ENCODE peak calls at places on chromosomes 16 and 17, in seven cellular contexts. Y, F, S, P, J, V and Z are unnamed samples.

GRCh38 chr16:54152362-54153239 is 134.0 kb downstream of the IRX3 start:
- DNase-seq in Y (no peak), F (no peak), S (no peak), P (no peak), J (no peak), V (no peak), Z (no peak)

GRCh38 chr17:81052199-81052997 is 17.4 kb downstream of the BAIAP2 start:
- DNase-seq in Y (no peak), F (no peak), S (no peak), P (no peak), J (no peak), V (no peak), Z (no peak)

GRCh38 chr16:80948886-80949502 is 57.7 kb downstream of the CMC2 start:
- DNase-seq in Y (no peak), F (peak; percentile 61), S (peak; percentile 57), P (peak; percentile 22), J (peak; percentile 28), V (peak; percentile 9), Z (peak; percentile 61)

GRCh38 chr17:13027246-13027645 is 9.4 kb upstream of the ELAC2 start:
- DNase-seq in Y (no peak), F (peak; percentile 25), S (no peak), P (no peak), J (no peak), V (no peak), Z (no peak)

GRCh38 chr17:37731056-37731455 is 13.8 kb downstream of the HNF1B start:
- DNase-seq in Y (no peak), F (no peak), S (no peak), P (no peak), J (no peak), V (no peak), Z (no peak)

GRCh38 chr16:68362952-68363846 is 52.4 kb downstream of the PRMT7 start:
- DNase-seq in Y (no peak), F (no peak), S (no peak), P (no peak), J (no peak), V (no peak), Z (no peak)

GRCh38 chr17:835263-835662 is 53.1 kb downstream of the MRM3 start:
- DNase-seq in Y (peak; percentile 98), F (peak; percentile 100), S (no peak), P (peak; percentile 96), J (no peak), V (no peak), Z (no peak)

GRCh38 chr17:77810536-77810935 is 148.0 kb upstream of the TNRC6C start:
- DNase-seq in Y (peak; percentile 78), F (peak; percentile 67), S (no peak), P (peak; percentile 81), J (no peak), V (no peak), Z (no peak)

GRCh38 chr16:76309639-76310335 is 32.6 kb downstream of the CNTNAP4 start:
- DNase-seq in Y (no peak), F (no peak), S (no peak), P (no peak), J (no peak), V (no peak), Z (no peak)

GRCh38 chr17:5943991-5944390 is 126.2 kb upstream of the WSCD1 start:
- DNase-seq in Y (no peak), F (no peak), S (no peak), P (no peak), J (no peak), V (no peak), Z (no peak)

GRCh38 chr17:36183001-36183810 is 6.8 kb upstream of the TBC1D3B start:
- DNase-seq in Y (peak; percentile 34), F (peak; percentile 70), S (peak; percentile 62), P (peak; percentile 95), J (no peak), V (no peak), Z (peak; percentile 62)

GRCh38 chr17:66829386-66829864 is 5.5 kb upstream of the CACNG5 start:
- DNase-seq in Y (peak; percentile 43), F (peak; percentile 73), S (peak; percentile 66), P (peak; percentile 85), J (peak; percentile 16), V (no peak), Z (peak; percentile 13)

GRCh38 chr16:84851192-84852127 is 31.7 kb downstream of the CRISPLD2 start:
- DNase-seq in Y (peak; percentile 85), F (peak; percentile 100), S (no peak), P (peak; percentile 94), J (no peak), V (no peak), Z (no peak)